ENCODE peak calls at places on chromosomes 5 and 9, in eight cellular contexts. N is AG09309; O is A549; T is foreskin fibroblast; M is naive thymus-derived CD4-positive, alpha-beta T cell; U is heart right ventricle; V is heart left ventricle; R is kidney epithelial cell. X is an unnamed sample.
A peak's percentile ranks its signal among the peaks of the same experiment; 100 is the strongest.

GRCh38 chr5:73999306-73999705 is 373.3 kb downstream of the ARHGEF28 start:
- DNase-seq in N (no peak), O (no peak), T (no peak), M (no peak), U (no peak), V (no peak), R (no peak), X (no peak)

GRCh38 chr9:6884960-6885359 is 127.2 kb downstream of the KDM4C start:
- DNase-seq in N (no peak), O (no peak), T (no peak), M (no peak), U (no peak), V (no peak), R (no peak), X (no peak)

GRCh38 chr5:76771705-76772405 is 47.0 kb upstream of the F2RL1 start:
- DNase-seq in N (no peak), O (no peak), T (peak; percentile 24), M (no peak), U (no peak), V (no peak), R (no peak), X (no peak)

GRCh38 chr9:105270711-105271110 is 26.3 kb downstream of the SLC44A1 start:
- DNase-seq in N (no peak), O (no peak), T (no peak), M (no peak), U (no peak), V (no peak), R (no peak), X (no peak)

GRCh38 chr5:150271923-150272322 is 17.6 kb downstream of the CAMK2A start:
- DNase-seq in N (no peak), O (no peak), T (no peak), M (no peak), U (no peak), V (no peak), R (no peak), X (no peak)

GRCh38 chr5:177389368-177390169 is 5.3 kb downstream of the SLC34A1 start:
- DNase-seq in N (peak; percentile 88), O (no peak), T (peak; percentile 96), M (peak; percentile 24), U (no peak), V (no peak), R (peak; percentile 78), X (peak; percentile 86)

GRCh38 chr5:133913413-133914155 is 54.8 kb downstream of the C5orf15 start:
- DNase-seq in N (no peak), O (no peak), T (no peak), M (no peak), U (no peak), V (no peak), R (no peak), X (no peak)

GRCh38 chr5:35248843-35249780 is 18.8 kb upstream of the PRLR start:
- DNase-seq in N (no peak), O (no peak), T (peak; percentile 24), M (no peak), U (no peak), V (no peak), R (no peak), X (no peak)

GRCh38 chr9:103319979-103320378 is 324.8 kb downstream of the CYLC2 start:
- DNase-seq in N (no peak), O (no peak), T (no peak), M (no peak), U (no peak), V (no peak), R (no peak), X (no peak)

GRCh38 chr9:72442212-72442607 is 77.2 kb upstream of the ZFAND5 start:
- DNase-seq in N (peak; percentile 70), O (peak; percentile 73), T (peak; percentile 86), M (no peak), U (no peak), V (no peak), R (peak; percentile 86), X (peak; percentile 68)

GRCh38 chr5:150734579-150735384 is 24.0 kb downstream of the DCTN4 start:
- DNase-seq in N (no peak), O (no peak), T (no peak), M (no peak), U (peak; percentile 47), V (peak; percentile 81), R (no peak), X (no peak)

GRCh38 chr9:129650680-129651235 is 8.8 kb upstream of the ASB6 start:
- DNase-seq in N (no peak), O (no peak), T (no peak), M (no peak), U (no peak), V (no peak), R (no peak), X (no peak)

GRCh38 chr9:122848256-122848943 is 20.0 kb upstream of the PDCL start:
- DNase-seq in N (no peak), O (no peak), T (no peak), M (no peak), U (no peak), V (no peak), R (no peak), X (no peak)

GRCh38 chr5:111227226-111227782 is 3.1 kb downstream of the CAMK4 start:
- DNase-seq in N (no peak), O (no peak), T (no peak), M (no peak), U (no peak), V (no peak), R (no peak), X (no peak)

GRCh38 chr9:25481377-25481776 is 196.9 kb downstream of the TUSC1 start:
- DNase-seq in N (no peak), O (no peak), T (no peak), M (no peak), U (no peak), V (no peak), R (no peak), X (no peak)

GRCh38 chr5:58582004-58582403 is 871 bp upstream of the RAB3C start:
- DNase-seq in N (no peak), O (no peak), T (peak; percentile 0), M (no peak), U (no peak), V (no peak), R (no peak), X (no peak)

GRCh38 chr9:84271887-84272556 is 68.5 kb downstream of the SLC28A3 start:
- DNase-seq in N (no peak), O (no peak), T (peak; percentile 63), M (no peak), U (no peak), V (no peak), R (no peak), X (no peak)
- H3K4me3 ChIP-seq in N (peak overlapping the region; percentile 31), O (no peak overlapping the region), T (peak overlapping the region; percentile 48), M (no peak overlapping the region), U (peak overlapping the region; percentile 34), V (peak overlapping the region; percentile 43), R (peak overlapping the region; percentile 30), X (peak overlapping the region; percentile 42)

DNA sequence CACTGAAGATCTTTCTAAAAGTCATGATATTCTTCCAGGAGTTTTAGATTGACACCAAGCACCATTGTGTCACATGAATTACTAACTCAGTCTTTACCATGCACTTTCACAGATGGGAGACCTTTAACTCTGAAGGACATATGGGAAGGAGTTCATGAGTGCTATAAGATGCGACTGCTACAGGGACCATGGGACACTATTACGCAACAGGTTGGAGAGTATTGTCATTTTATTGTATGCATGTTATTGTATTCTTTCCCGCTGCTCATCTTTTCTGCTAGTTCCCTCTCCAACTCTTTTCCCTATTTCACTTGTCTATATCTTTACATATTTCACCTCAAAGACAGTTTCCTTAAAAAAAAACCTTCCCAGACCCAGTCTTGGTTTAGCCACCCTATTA is 99.8 kb downstream of the RPS23 start:
- DNase-seq in N (no peak), O (no peak), T (no peak), M (no peak), U (no peak), V (no peak), R (no peak), X (no peak)
- H3K4me3 ChIP-seq in N (no peak overlapping the region), O (no peak overlapping the region), T (no peak overlapping the region), M (no peak overlapping the region), U (no peak overlapping the region), V (no peak overlapping the region), R (no peak overlapping the region), X (no peak overlapping the region)

DNA sequence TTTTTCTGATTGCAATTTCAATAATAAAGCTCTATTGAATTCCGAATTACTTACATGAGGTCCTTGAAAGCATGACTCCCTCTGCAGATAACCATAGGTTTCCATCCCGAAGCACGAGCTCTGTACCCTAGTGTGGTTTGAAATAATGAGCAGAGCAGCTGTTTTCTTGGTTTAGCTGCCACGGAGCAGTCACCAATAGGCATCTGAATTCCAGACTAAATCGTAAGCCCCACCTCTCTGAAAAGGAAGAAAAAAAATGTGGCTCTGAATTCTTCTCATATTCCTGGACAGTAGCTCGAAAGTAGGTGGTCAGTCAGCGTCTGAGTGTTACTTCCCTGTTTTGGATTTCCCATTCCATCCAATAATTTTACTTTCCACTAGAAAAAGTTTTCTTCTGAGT is 18.6 kb upstream of the GNE start:
- DNase-seq in N (no peak), O (peak; percentile 21), T (peak; percentile 78), M (no peak), U (peak; percentile 11), V (no peak), R (peak; percentile 76), X (peak; percentile 57)
- H3K4me3 ChIP-seq in N (peak overlapping the region; percentile 7), O (no peak overlapping the region), T (peak overlapping the region; percentile 26), M (no peak overlapping the region), U (peak overlapping the region; percentile 16), V (peak overlapping the region; percentile 28), R (peak overlapping the region; percentile 29), X (no peak overlapping the region)

GRCh38 chr9:14061921-14062320 is 252.0 kb downstream of the NFIB start:
- DNase-seq in N (no peak), O (no peak), T (no peak), M (no peak), U (no peak), V (no peak), R (no peak), X (no peak)

GRCh38 chr9:14066815-14067214 is 247.1 kb downstream of the NFIB start:
- DNase-seq in N (no peak), O (no peak), T (no peak), M (no peak), U (no peak), V (no peak), R (no peak), X (no peak)

GRCh38 chr9:14063799-14064198 is 250.1 kb downstream of the NFIB start:
- DNase-seq in N (no peak), O (no peak), T (no peak), M (no peak), U (no peak), V (no peak), R (no peak), X (no peak)

GRCh38 chr9:14066032-14066431 is 247.9 kb downstream of the NFIB start:
- DNase-seq in N (no peak), O (no peak), T (no peak), M (no peak), U (no peak), V (no peak), R (no peak), X (no peak)

DNA sequence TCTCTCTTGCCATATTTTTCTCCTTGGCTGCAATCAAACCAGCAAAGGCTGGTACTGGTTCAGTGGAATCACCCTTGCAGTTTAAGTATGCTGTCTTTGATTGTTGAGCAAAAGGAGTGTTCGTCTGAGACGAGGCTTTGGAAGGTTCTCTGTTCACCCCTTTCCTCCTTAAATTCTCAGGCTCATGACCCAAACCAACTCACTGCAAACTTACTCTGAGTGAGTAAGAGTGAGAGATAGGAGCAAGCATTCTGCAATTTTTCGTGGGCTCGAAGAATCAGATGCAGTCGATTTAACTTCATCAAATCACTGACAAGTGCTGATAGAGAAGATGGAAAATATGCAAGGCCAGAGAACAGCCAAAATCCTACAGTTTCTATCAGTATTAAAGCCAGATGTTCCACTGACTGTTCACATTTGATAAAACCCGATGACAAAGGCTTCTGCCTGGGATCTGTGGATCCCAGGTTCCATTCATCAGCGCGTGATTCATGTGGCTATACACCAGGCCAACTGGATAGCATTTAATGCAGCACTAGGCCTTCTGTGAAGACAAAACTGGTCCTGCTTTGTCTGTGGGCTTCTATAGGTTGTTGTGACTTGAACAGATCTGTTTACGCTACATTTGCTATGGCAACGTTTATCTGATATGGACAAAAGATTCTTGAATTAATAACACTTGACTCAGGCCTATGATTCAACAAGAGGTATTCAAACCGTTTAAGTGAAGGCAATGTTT is 251.3 kb downstream of the NFIB start:
- DNase-seq in N (no peak), O (no peak), T (peak; percentile 66), M (no peak), U (no peak), V (no peak), R (peak; percentile 19), X (no peak)
- H3K4me3 ChIP-seq in N (no peak overlapping the region), O (no peak overlapping the region), T (no peak overlapping the region), M (no peak overlapping the region), U (no peak overlapping the region), V (no peak overlapping the region), R (no peak overlapping the region), X (no peak overlapping the region)